ENCODE peak calls at places on chromosomes 7 and 10, in six cellular contexts. One of them, this sample, is unnamed.

GRCh38 chr10:3776796-3777571 is 8.0 kb downstream of the KLF6 start:
- DNase-seq in IMR-90: peak; percentile 94
- DNase-seq in neuronal stem cell: no peak
- DNase-seq in mesenchymal stem cell: peak; percentile 89
- DNase-seq in H1: no peak
- DNase-seq in H9: peak; percentile 10
- DNase-seq in this sample: peak; percentile 40

GRCh38 chr7:44386139-44386913 is 60.9 kb upstream of the CAMK2B start:
- DNase-seq in H9: peak; percentile 13
- DNase-seq in H1: peak; percentile 30
- DNase-seq in IMR-90: peak; percentile 24
- DNase-seq in neuronal stem cell: no peak
- DNase-seq in mesenchymal stem cell: no peak
- DNase-seq in this sample: no peak

GRCh38 chr10:106355450-106355849 is 809.1 kb downstream of the SORCS1 start:
- DNase-seq in mesenchymal stem cell: no peak
- DNase-seq in IMR-90: no peak
- DNase-seq in neuronal stem cell: no peak
- DNase-seq in H9: peak; percentile 45
- DNase-seq in H1: peak; percentile 60
- DNase-seq in this sample: peak; percentile 44

GRCh38 chr7:100132697-100133137 is 6.0 kb downstream of the MBLAC1 start:
- DNase-seq in neuronal stem cell: no peak
- DNase-seq in mesenchymal stem cell: peak; percentile 74
- DNase-seq in H9: peak; percentile 79
- DNase-seq in H1: peak; percentile 81
- DNase-seq in IMR-90: peak; percentile 66
- DNase-seq in this sample: peak; percentile 74

GRCh38 chr7:16046045-16046444 is 359.6 kb upstream of the MEOX2 start:
- DNase-seq in mesenchymal stem cell: no peak
- DNase-seq in neuronal stem cell: no peak
- DNase-seq in IMR-90: peak; percentile 61
- DNase-seq in H1: no peak
- DNase-seq in H9: no peak
- DNase-seq in this sample: no peak

GRCh38 chr10:129929343-129930297 is 34.5 kb downstream of the EBF3 start:
- DNase-seq in neuronal stem cell: no peak
- DNase-seq in mesenchymal stem cell: no peak
- DNase-seq in H1: no peak
- DNase-seq in H9: peak; percentile 50
- DNase-seq in IMR-90: no peak
- DNase-seq in this sample: peak; percentile 39

GRCh38 chr10:10792681-10793080 is 225.0 kb upstream of the CELF2 start:
- DNase-seq in H9: no peak
- DNase-seq in mesenchymal stem cell: peak; percentile 77
- DNase-seq in neuronal stem cell: peak; percentile 11
- DNase-seq in IMR-90: peak; percentile 86
- DNase-seq in H1: no peak
- DNase-seq in this sample: peak; percentile 85

GRCh38 chr10:119806334-119807130 is 66.1 kb downstream of the MCMBP start:
- DNase-seq in H1: no peak
- DNase-seq in IMR-90: no peak
- DNase-seq in mesenchymal stem cell: no peak
- DNase-seq in neuronal stem cell: no peak
- DNase-seq in H9: no peak
- DNase-seq in this sample: peak; percentile 54

GRCh38 chr10:101588879-101589278 is 758 bp downstream of the DPCD start:
- DNase-seq in neuronal stem cell: no peak
- DNase-seq in mesenchymal stem cell: peak; percentile 74
- DNase-seq in IMR-90: peak; percentile 65
- DNase-seq in H1: no peak
- DNase-seq in H9: no peak
- DNase-seq in this sample: peak; percentile 44

GRCh38 chr10:128781636-128782035 is 655.4 kb upstream of the MKI67 start:
- DNase-seq in neuronal stem cell: no peak
- DNase-seq in mesenchymal stem cell: no peak
- DNase-seq in IMR-90: no peak
- DNase-seq in H1: no peak
- DNase-seq in H9: no peak
- DNase-seq in this sample: no peak

GRCh38 chr10:11871470-11871869 is 48.3 kb downstream of the PROSER2 start:
- DNase-seq in H9: no peak
- DNase-seq in H1: no peak
- DNase-seq in mesenchymal stem cell: no peak
- DNase-seq in neuronal stem cell: no peak
- DNase-seq in IMR-90: peak; percentile 12
- DNase-seq in this sample: no peak

GRCh38 chr10:11870900-11871407 is 47.8 kb downstream of the PROSER2 start:
- DNase-seq in mesenchymal stem cell: no peak
- DNase-seq in neuronal stem cell: no peak
- DNase-seq in H9: no peak
- DNase-seq in H1: no peak
- DNase-seq in IMR-90: no peak
- DNase-seq in this sample: no peak

GRCh38 chr10:11869743-11870460 is 46.7 kb downstream of the PROSER2 start:
- DNase-seq in IMR-90: no peak
- DNase-seq in mesenchymal stem cell: peak; percentile 8
- DNase-seq in H9: peak; percentile 55
- DNase-seq in H1: peak; percentile 67
- DNase-seq in neuronal stem cell: no peak
- DNase-seq in this sample: no peak

GRCh38 chr10:11869211-11869610 is 46.1 kb downstream of the PROSER2 start:
- DNase-seq in H1: no peak
- DNase-seq in mesenchymal stem cell: no peak
- DNase-seq in H9: no peak
- DNase-seq in IMR-90: no peak
- DNase-seq in neuronal stem cell: no peak
- DNase-seq in this sample: peak; percentile 50

DNA sequence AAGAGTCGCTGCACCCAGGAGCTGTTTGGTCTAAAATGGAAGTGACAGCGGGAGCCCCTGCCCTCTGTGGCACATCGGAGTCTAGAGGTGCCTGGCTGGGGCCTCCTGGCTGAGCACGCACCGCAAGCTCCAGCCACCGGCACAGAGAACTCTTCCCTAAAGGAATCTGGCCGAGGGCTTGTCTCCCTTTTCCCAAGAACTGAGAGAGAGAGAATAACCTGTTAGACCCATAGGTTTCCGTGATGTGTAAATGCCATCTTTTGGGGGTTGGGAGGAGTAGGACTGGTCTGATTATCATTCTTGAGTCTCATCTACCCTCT is 47.3 kb downstream of the PROSER2 start:
- DNase-seq in H9: no peak
- DNase-seq in H1: no peak
- DNase-seq in mesenchymal stem cell: no peak
- DNase-seq in IMR-90: no peak
- DNase-seq in neuronal stem cell: no peak
- DNase-seq in this sample: no peak
- H2AK5ac ChIP-seq in H9: no peak overlapping the region
- H2AK5ac ChIP-seq in H1: no peak overlapping the region
- H2AK5ac ChIP-seq in mesenchymal stem cell: no peak overlapping the region
- H2AK5ac ChIP-seq in IMR-90: no peak overlapping the region
- H2AK5ac ChIP-seq in neuronal stem cell: peak overlapping the region; percentile 48
- H2AK5ac ChIP-seq in this sample: no peak overlapping the region

DNA sequence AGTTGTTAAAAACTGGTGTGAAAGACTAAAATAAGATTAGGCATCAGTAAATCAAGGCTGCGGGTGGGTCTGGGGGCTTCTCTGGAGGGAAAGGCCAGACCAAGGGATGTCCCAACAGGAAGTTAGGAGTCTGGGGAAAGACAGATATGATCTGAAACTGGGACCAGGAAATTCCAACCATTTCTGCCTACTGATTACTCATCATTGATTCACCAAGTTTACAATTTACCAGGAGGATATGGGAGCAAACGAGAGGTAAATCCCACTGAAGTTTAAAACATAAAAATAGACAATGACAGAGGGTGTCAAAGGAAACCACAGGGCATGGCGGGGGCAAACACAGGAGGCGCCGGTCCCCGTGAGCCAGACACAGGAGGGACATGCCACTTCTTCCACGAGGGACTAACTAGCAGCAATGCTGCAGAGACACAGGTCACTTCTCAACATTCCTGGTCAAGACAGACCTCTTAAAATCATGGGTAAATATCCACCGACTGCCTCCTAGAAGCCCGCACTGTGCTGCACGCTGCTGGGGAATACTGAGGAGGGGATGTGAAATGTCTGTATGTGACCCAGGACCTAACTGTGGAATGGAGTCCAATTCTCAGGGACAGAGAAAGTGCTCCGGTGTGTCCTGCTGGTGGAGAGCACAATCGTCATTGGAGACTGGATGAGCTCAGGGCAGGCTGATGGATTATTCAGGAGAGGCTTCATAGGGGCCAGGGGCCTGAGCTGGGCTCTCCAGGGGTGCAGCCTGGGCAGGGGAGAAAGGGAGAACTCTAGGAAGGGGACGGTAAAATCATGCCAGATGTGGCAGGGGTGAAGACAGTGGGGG is 153.4 kb upstream of the KLF14 start:
- DNase-seq in IMR-90: peak; percentile 89
- DNase-seq in H9: no peak
- DNase-seq in neuronal stem cell: no peak
- DNase-seq in H1: peak; percentile 14
- DNase-seq in mesenchymal stem cell: peak; percentile 95
- DNase-seq in this sample: peak; percentile 55
- H2AK5ac ChIP-seq in IMR-90: peak overlapping the region; percentile 95
- H2AK5ac ChIP-seq in H9: no peak overlapping the region
- H2AK5ac ChIP-seq in neuronal stem cell: no peak overlapping the region
- H2AK5ac ChIP-seq in H1: no peak overlapping the region
- H2AK5ac ChIP-seq in mesenchymal stem cell: peak overlapping the region; percentile 100
- H2AK5ac ChIP-seq in this sample: no peak overlapping the region

GRCh38 chr7:74031403-74032190 is 3.6 kb downstream of the ELN start:
- DNase-seq in mesenchymal stem cell: no peak
- DNase-seq in H1: no peak
- DNase-seq in neuronal stem cell: no peak
- DNase-seq in H9: no peak
- DNase-seq in IMR-90: no peak
- DNase-seq in this sample: no peak

GRCh38 chr7:74032191-74032490 is 4.2 kb downstream of the ELN start:
- DNase-seq in neuronal stem cell: no peak
- DNase-seq in mesenchymal stem cell: peak; percentile 26
- DNase-seq in H9: no peak
- DNase-seq in IMR-90: peak; percentile 77
- DNase-seq in H1: no peak
- DNase-seq in this sample: no peak

GRCh38 chr7:74030861-74031260 is 2.9 kb downstream of the ELN start:
- DNase-seq in neuronal stem cell: no peak
- DNase-seq in mesenchymal stem cell: no peak
- DNase-seq in IMR-90: no peak
- DNase-seq in H9: no peak
- DNase-seq in H1: no peak
- DNase-seq in this sample: no peak

GRCh38 chr7:74033372-74034311 is 5.7 kb downstream of the ELN start:
- DNase-seq in H1: no peak
- DNase-seq in mesenchymal stem cell: peak; percentile 49
- DNase-seq in IMR-90: no peak
- DNase-seq in H9: no peak
- DNase-seq in neuronal stem cell: no peak
- DNase-seq in this sample: no peak

DNA sequence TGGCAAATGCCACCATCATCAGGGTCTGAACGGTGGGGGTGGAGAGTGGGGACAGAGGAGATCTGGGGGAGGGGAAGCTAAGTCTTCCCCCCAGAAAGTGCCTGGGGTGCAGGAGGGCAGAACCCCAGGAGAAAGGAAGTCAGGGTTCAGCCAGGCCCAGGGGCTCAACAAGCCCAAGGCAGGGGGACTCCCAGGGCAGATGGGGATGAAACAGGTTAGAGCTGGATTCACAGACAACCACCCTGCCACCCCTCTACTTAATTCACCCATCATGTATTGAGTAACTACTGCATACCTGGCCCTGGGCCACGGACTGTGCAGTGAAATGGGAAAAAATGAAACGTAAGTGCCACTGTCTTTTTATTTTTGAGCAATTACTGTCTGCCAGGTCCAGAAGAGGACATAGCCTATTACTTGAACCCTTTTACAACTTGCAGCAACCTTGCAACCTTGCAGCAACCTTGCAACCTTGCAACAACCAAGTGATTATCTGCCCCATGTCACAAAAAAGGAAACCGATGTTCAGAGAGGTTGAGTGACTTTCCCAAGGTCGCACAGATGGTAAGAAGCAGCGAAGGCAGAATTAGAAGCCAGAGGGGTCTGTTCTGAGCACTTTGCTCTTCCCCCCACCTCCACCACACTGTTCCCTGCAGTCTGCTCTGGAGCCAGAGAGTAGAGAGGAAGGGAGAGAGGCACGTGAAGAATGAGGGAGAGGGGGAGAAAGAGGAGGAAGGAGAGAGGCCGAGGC is 4.8 kb downstream of the ELN start:
- DNase-seq in neuronal stem cell: no peak
- DNase-seq in H1: no peak
- DNase-seq in mesenchymal stem cell: no peak
- DNase-seq in IMR-90: no peak
- DNase-seq in H9: no peak
- DNase-seq in this sample: no peak
- H2AK5ac ChIP-seq in neuronal stem cell: peak overlapping the region; percentile 86
- H2AK5ac ChIP-seq in H1: no peak overlapping the region
- H2AK5ac ChIP-seq in mesenchymal stem cell: no peak overlapping the region
- H2AK5ac ChIP-seq in IMR-90: no peak overlapping the region
- H2AK5ac ChIP-seq in H9: no peak overlapping the region
- H2AK5ac ChIP-seq in this sample: no peak overlapping the region

DNA sequence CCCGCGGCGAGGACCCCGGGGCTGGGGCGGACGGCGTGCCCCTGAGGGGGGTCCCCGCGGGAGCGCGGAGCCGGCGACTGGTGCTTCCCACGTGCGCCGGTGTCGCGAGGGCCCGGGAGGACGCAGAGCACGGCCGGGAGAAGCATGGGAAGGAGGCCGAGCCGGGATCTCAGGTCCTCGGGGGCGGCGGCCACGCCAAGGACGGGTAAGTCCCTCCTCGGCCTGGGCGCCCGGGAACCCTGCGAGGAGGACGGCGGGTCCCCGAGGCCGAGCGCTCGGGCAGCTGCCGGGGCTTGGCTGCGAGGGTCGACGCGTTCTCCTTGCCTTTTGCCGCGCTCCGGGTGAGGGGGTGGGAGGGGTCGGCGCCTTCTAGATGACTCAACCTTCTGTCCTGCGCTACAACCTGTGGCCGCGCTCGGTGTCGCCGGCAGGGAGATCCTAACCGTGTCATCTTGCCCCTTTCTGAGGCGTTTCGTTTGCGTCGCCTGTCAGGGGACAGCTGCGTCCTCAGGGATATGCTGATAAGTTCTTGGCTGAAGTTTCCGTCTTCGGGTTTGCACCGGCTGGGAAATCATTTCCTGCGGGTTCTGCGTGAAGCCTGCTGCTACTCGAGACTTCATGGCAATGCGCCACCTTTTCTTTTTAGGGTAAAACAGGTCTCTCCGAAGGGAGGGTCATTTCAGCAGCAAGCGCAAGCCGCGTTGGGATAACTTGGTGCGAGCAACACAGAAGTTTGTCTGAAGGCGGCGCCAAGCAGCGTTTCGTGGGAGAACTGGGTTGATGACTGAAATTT is 529 bp downstream of the TASOR2 start:
- DNase-seq in H1: peak; percentile 72
- DNase-seq in H9: peak; percentile 68
- DNase-seq in mesenchymal stem cell: peak; percentile 85
- DNase-seq in IMR-90: peak; percentile 75
- DNase-seq in neuronal stem cell: peak; percentile 48
- DNase-seq in this sample: peak; percentile 92
- H2AK5ac ChIP-seq in H1: no peak overlapping the region
- H2AK5ac ChIP-seq in H9: no peak overlapping the region
- H2AK5ac ChIP-seq in mesenchymal stem cell: no peak overlapping the region
- H2AK5ac ChIP-seq in IMR-90: no peak overlapping the region
- H2AK5ac ChIP-seq in neuronal stem cell: no peak overlapping the region
- H2AK5ac ChIP-seq in this sample: no peak overlapping the region